ENCODE peak calls at places on chromosomes 11 and 22, in four cellular contexts. S, V, O and Q are unnamed samples.

GRCh38 chr22:49671331-49672012 is 156.2 kb downstream of the BRD1 start:
- DNase-seq in O (no peak), V (no peak), S (no peak), Q (no peak)

GRCh38 chr22:26718905-26719304 is 61.5 kb downstream of the MIAT start:
- DNase-seq in S (no peak), O (peak; percentile 91), V (peak; percentile 86), Q (no peak)

GRCh38 chr22:19615001-19615461 is 90.8 kb upstream of the CLDN5 start:
- DNase-seq in O (no peak), V (no peak), S (peak; percentile 40), Q (no peak)

GRCh38 chr11:84396521-84396920 is 1110.4 kb upstream of the CCDC90B start:
- DNase-seq in O (peak; percentile 3), S (no peak), V (peak; percentile 3), Q (no peak)

GRCh38 chr11:131561486-131561885 is 191.1 kb downstream of the NTM start:
- DNase-seq in S (no peak), O (no peak), V (no peak), Q (no peak)

GRCh38 chr22:45207981-45208664 is 32.6 kb downstream of the KIAA0930 start:
- DNase-seq in V (no peak), O (peak; percentile 80), S (no peak), Q (no peak)

GRCh38 chr11:126585388-126586302 is 230.2 kb downstream of the ST3GAL4 start:
- DNase-seq in V (peak; percentile 97), S (no peak), O (peak; percentile 96), Q (no peak)

GRCh38 chr11:112212290-112212689 is 13.9 kb upstream of the PTS start:
- DNase-seq in O (no peak), V (no peak), S (no peak), Q (no peak)

GRCh38 chr22:29380032-29380781 is 8.2 kb downstream of the AP1B1 start:
- DNase-seq in O (no peak), S (no peak), V (peak; percentile 49), Q (no peak)

GRCh38 chr11:57318178-57318577 is 6.6 kb downstream of the TNKS1BP1 start:
- DNase-seq in O (no peak), S (no peak), V (peak; percentile 70), Q (no peak)

GRCh38 chr11:115808351-115808940 is 304.2 kb upstream of the CADM1 start:
- DNase-seq in S (no peak), O (no peak), V (no peak), Q (no peak)

GRCh38 chr11:35337136-35337918 is 82.0 kb downstream of the SLC1A2 start:
- DNase-seq in O (peak; percentile 98), V (peak; percentile 98), S (no peak), Q (no peak)

GRCh38 chr11:23767576-23767975 is 729.3 kb upstream of the LUZP2 start:
- DNase-seq in O (no peak), V (no peak), S (no peak), Q (no peak)

GRCh38 chr11:118933486-118933885 is 7.8 kb upstream of the BCL9L start:
- DNase-seq in O (no peak), S (no peak), V (no peak), Q (no peak)

GRCh38 chr11:70647188-70648166 is 249.1 kb downstream of the CTTN start:
- DNase-seq in O (no peak), S (no peak), V (no peak), Q (no peak)

GRCh38 chr11:78802058-78802633 is 227.5 kb upstream of the NARS2 start:
- DNase-seq in V (peak; percentile 36), O (peak; percentile 45), S (no peak), Q (no peak)

GRCh38 chr22:25935266-25936058 is 193.5 kb downstream of the MYO18B start:
- DNase-seq in O (no peak), S (no peak), V (no peak), Q (no peak)

GRCh38 chr11:61198391-61198790 is 4.9 kb upstream of the PGA3 start:
- DNase-seq in S (no peak), V (no peak), O (no peak), Q (no peak)

GRCh38 chr11:27718853-27719574 is 18.8 kb upstream of the BDNF start:
- DNase-seq in S (no peak), V (peak; percentile 55), O (peak; percentile 72), Q (no peak)

DNA sequence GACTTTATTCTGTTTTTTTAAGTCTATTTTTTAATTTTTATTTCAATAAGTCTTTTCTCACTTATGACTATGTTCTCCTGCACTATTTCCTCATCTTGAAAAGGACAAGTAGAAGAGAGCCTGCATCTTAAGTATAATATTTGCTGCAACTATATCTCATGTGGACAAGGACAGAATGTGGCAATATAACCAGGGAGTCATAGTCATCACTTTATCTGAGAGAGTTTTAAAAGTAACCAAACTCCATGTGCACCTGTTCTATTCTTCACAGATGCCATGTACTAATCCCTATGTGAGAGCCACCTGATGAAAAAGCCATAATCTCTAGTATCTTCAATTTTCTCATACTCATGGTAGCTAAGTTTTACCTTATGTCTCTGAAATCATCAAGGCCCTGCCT is 104.2 kb upstream of the SOX6 start:
- DNase-seq in O (no peak), V (no peak), S (no peak), Q (no peak)
- TF ChIP-seq CTCF in O (no peak), V (no peak), S (no peak), Q (no peak)

GRCh38 chr11:75347781-75348613 is 3.5 kb downstream of the ARRB1 start:
- DNase-seq in V (peak; percentile 89), O (peak; percentile 83), S (no peak), Q (no peak)

GRCh38 chr11:75345455-75346224 is 5.8 kb downstream of the ARRB1 start:
- DNase-seq in O (no peak), V (no peak), S (no peak), Q (peak; percentile 63)

GRCh38 chr11:75344761-75345454 is 6.6 kb downstream of the ARRB1 start:
- DNase-seq in O (no peak), S (no peak), V (no peak), Q (peak; percentile 15)

GRCh38 chr11:75346296-75346695 is 5.2 kb downstream of the ARRB1 start:
- DNase-seq in S (no peak), V (no peak), O (no peak), Q (no peak)

GRCh38 chr11:75346912-75347647 is 4.4 kb downstream of the ARRB1 start:
- DNase-seq in O (no peak), S (no peak), V (peak; percentile 62), Q (no peak)
- TF ChIP-seq CTCF in O (no peak), S (no peak), V (no peak), Q (no peak)

GRCh38 chr11:4891996-4892640 is 10.4 kb downstream of the OR51T1 start:
- DNase-seq in O (peak; percentile 94), V (peak; percentile 87), S (no peak), Q (no peak)
- TF ChIP-seq CTCF in O (peak; percentile 30), V (peak; percentile 29), S (no peak), Q (no peak)

DNA sequence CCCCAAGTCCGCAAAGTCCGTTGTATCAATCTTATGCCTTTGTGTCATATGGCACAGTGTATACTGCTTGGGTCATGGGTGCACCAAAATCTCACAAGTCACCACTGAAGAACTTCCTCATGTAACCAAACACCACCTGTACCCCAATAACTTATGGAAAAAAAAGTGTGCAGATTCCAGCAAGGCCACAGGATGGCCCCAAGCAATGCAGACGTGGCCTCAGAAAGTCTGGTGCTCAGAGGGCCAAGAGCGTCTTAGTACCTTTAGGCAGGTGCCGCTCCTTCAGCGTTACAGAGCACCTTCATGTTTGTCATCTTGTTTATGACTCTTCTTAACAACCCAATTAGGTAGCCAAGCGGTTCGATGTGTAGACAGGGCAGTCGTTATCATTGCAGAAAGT is 65.3 kb downstream of the PRDM11 start:
- DNase-seq in S (no peak), V (no peak), O (no peak), Q (no peak)
- TF ChIP-seq CTCF in S (no peak), V (peak; percentile 5), O (no peak), Q (no peak)

DNA sequence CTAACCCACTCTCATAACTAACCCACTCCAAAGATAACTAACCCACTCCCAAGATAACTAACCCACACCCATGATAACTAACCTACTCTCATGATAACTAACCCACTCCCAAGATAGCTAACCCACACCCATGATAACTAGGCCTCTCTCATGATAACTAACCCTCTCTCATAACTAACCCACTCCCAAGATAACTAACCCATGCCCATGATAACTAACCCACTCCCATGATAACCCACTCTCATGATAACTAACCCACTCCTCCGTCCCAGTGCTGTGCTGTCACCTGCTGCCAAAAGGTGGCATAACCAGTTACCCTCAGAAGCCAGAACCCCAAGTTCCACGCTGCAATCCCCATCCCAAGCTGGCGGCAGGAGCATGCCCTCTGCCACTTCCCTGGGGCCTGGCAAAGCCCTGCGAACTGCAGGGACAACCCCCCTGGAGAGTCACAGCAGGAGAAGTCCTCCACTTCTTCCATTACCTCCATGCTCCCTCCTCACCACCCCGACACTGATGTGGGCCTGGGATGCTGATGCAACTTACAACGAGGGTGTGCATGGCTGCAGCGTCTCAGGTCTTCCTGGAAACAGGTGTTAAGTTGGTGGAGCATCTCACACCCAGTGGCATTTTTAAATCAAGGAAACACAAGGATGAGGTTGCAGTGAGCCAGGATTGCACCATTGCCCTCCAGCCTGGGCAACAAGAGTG is 30.8 kb upstream of the CELSR1 start:
- DNase-seq in V (no peak), O (no peak), S (no peak), Q (no peak)
- TF ChIP-seq CTCF in V (no peak), O (no peak), S (no peak), Q (no peak)